ENCODE peak calls at places on chromosomes 7 and 10, in nine cellular contexts. One of them, this sample, is unnamed.

GRCh38 chr10:103703941-103704919 is 151.1 kb downstream of the SH3PXD2A start:
- DNase-seq in caudate nucleus: no peak
- DNase-seq in SK-MEL-5: no peak
- DNase-seq in kidney epithelial cell: no peak
- DNase-seq in KBM-7: no peak
- DNase-seq in GM19239: no peak
- DNase-seq in GM23338: no peak
- DNase-seq in GM12864: no peak
- DNase-seq in mesothelial cell of epicardium: no peak
- DNase-seq in this sample: no peak

GRCh38 chr7:70092314-70093303 is 494.3 kb downstream of the AUTS2 start:
- DNase-seq in caudate nucleus: no peak
- DNase-seq in KBM-7: no peak
- DNase-seq in GM23338: no peak
- DNase-seq in GM12864: no peak
- DNase-seq in GM19239: no peak
- DNase-seq in SK-MEL-5: no peak
- DNase-seq in kidney epithelial cell: no peak
- DNase-seq in mesothelial cell of epicardium: peak
- DNase-seq in this sample: no peak

GRCh38 chr10:102065561-102066420 is 642 bp downstream of the HPS6 start:
- DNase-seq in GM12864: no peak
- DNase-seq in caudate nucleus: no peak
- DNase-seq in KBM-7: no peak
- DNase-seq in SK-MEL-5: peak
- DNase-seq in kidney epithelial cell: no peak
- DNase-seq in GM19239: peak
- DNase-seq in mesothelial cell of epicardium: peak
- DNase-seq in GM23338: peak
- DNase-seq in this sample: no peak

GRCh38 chr7:128869138-128869943 is 6.7 kb downstream of the ATP6V1F start:
- DNase-seq in KBM-7: peak
- DNase-seq in SK-MEL-5: no peak
- DNase-seq in mesothelial cell of epicardium: peak
- DNase-seq in GM19239: peak
- DNase-seq in caudate nucleus: no peak
- DNase-seq in GM12864: no peak
- DNase-seq in GM23338: peak
- DNase-seq in kidney epithelial cell: no peak
- DNase-seq in this sample: no peak

GRCh38 chr7:27213904-27214586 is 14.2 kb upstream of the HOXA13 start:
- DNase-seq in GM12864: no peak
- DNase-seq in GM19239: no peak
- DNase-seq in GM23338: no peak
- DNase-seq in caudate nucleus: no peak
- DNase-seq in KBM-7: no peak
- DNase-seq in mesothelial cell of epicardium: no peak
- DNase-seq in SK-MEL-5: no peak
- DNase-seq in kidney epithelial cell: no peak
- DNase-seq in this sample: no peak

GRCh38 chr10:18332048-18332447 is 191.8 kb downstream of the CACNB2 start:
- DNase-seq in SK-MEL-5: no peak
- DNase-seq in KBM-7: no peak
- DNase-seq in GM12864: no peak
- DNase-seq in kidney epithelial cell: no peak
- DNase-seq in GM19239: no peak
- DNase-seq in mesothelial cell of epicardium: no peak
- DNase-seq in GM23338: no peak
- DNase-seq in caudate nucleus: no peak
- DNase-seq in this sample: no peak

GRCh38 chr7:86947956-86948355 is 111.5 kb downstream of the ELAPOR2 start:
- DNase-seq in mesothelial cell of epicardium: no peak
- DNase-seq in GM12864: no peak
- DNase-seq in GM23338: peak
- DNase-seq in SK-MEL-5: no peak
- DNase-seq in KBM-7: no peak
- DNase-seq in GM19239: no peak
- DNase-seq in kidney epithelial cell: no peak
- DNase-seq in caudate nucleus: no peak
- DNase-seq in this sample: no peak

GRCh38 chr10:116947838-116948529 is 57.0 kb downstream of the SHTN1 start:
- DNase-seq in kidney epithelial cell: peak
- DNase-seq in mesothelial cell of epicardium: no peak
- DNase-seq in GM23338: peak
- DNase-seq in KBM-7: no peak
- DNase-seq in caudate nucleus: no peak
- DNase-seq in GM19239: no peak
- DNase-seq in SK-MEL-5: peak
- DNase-seq in GM12864: no peak
- DNase-seq in this sample: no peak

GRCh38 chr10:121373411-121373810 is 224.8 kb downstream of the FGFR2 start:
- DNase-seq in GM19239: no peak
- DNase-seq in KBM-7: no peak
- DNase-seq in GM23338: no peak
- DNase-seq in kidney epithelial cell: no peak
- DNase-seq in mesothelial cell of epicardium: no peak
- DNase-seq in GM12864: no peak
- DNase-seq in caudate nucleus: no peak
- DNase-seq in SK-MEL-5: no peak
- DNase-seq in this sample: no peak

GRCh38 chr10:3119796-3120459 is 52.6 kb downstream of the PFKP start:
- DNase-seq in mesothelial cell of epicardium: no peak
- DNase-seq in GM23338: peak
- DNase-seq in GM12864: no peak
- DNase-seq in kidney epithelial cell: no peak
- DNase-seq in GM19239: no peak
- DNase-seq in caudate nucleus: no peak
- DNase-seq in SK-MEL-5: peak
- DNase-seq in KBM-7: no peak
- DNase-seq in this sample: no peak

GRCh38 chr10:93454146-93454545 is 28.0 kb downstream of the MYOF start:
- DNase-seq in GM23338: no peak
- DNase-seq in SK-MEL-5: no peak
- DNase-seq in GM12864: no peak
- DNase-seq in caudate nucleus: no peak
- DNase-seq in mesothelial cell of epicardium: no peak
- DNase-seq in kidney epithelial cell: no peak
- DNase-seq in KBM-7: no peak
- DNase-seq in GM19239: no peak
- DNase-seq in this sample: no peak

GRCh38 chr7:1961776-1962276 is 270.9 kb downstream of the MAD1L1 start:
- DNase-seq in GM23338: no peak
- DNase-seq in GM19239: no peak
- DNase-seq in KBM-7: peak
- DNase-seq in GM12864: peak
- DNase-seq in kidney epithelial cell: peak
- DNase-seq in mesothelial cell of epicardium: no peak
- DNase-seq in SK-MEL-5: no peak
- DNase-seq in caudate nucleus: no peak
- DNase-seq in this sample: no peak

GRCh38 chr10:132420469-132421376 is 23.7 kb downstream of the PWWP2B start:
- DNase-seq in SK-MEL-5: no peak
- DNase-seq in GM12864: no peak
- DNase-seq in GM19239: no peak
- DNase-seq in kidney epithelial cell: no peak
- DNase-seq in GM23338: no peak
- DNase-seq in caudate nucleus: no peak
- DNase-seq in mesothelial cell of epicardium: no peak
- DNase-seq in KBM-7: peak
- DNase-seq in this sample: no peak

GRCh38 chr7:7104314-7104698 is 78.0 kb upstream of the C1GALT1 start:
- DNase-seq in GM19239: no peak
- DNase-seq in kidney epithelial cell: no peak
- DNase-seq in GM23338: no peak
- DNase-seq in mesothelial cell of epicardium: no peak
- DNase-seq in SK-MEL-5: no peak
- DNase-seq in GM12864: no peak
- DNase-seq in KBM-7: no peak
- DNase-seq in caudate nucleus: no peak
- DNase-seq in this sample: no peak

GRCh38 chr10:96614515-96614914 is 27.7 kb upstream of the TM9SF3 start:
- DNase-seq in mesothelial cell of epicardium: no peak
- DNase-seq in GM23338: no peak
- DNase-seq in GM12864: no peak
- DNase-seq in KBM-7: no peak
- DNase-seq in SK-MEL-5: no peak
- DNase-seq in kidney epithelial cell: peak
- DNase-seq in GM19239: no peak
- DNase-seq in caudate nucleus: no peak
- DNase-seq in this sample: no peak

GRCh38 chr7:913736-914520 is 37.6 kb downstream of the GET4 start:
- DNase-seq in SK-MEL-5: no peak
- DNase-seq in GM19239: no peak
- DNase-seq in GM23338: no peak
- DNase-seq in KBM-7: no peak
- DNase-seq in mesothelial cell of epicardium: no peak
- DNase-seq in kidney epithelial cell: no peak
- DNase-seq in caudate nucleus: peak
- DNase-seq in GM12864: no peak
- DNase-seq in this sample: no peak

GRCh38 chr10:969473-970150 is 18.6 kb upstream of the GTPBP4 start:
- DNase-seq in KBM-7: no peak
- DNase-seq in caudate nucleus: no peak
- DNase-seq in kidney epithelial cell: no peak
- DNase-seq in GM12864: no peak
- DNase-seq in SK-MEL-5: no peak
- DNase-seq in GM19239: no peak
- DNase-seq in GM23338: peak
- DNase-seq in mesothelial cell of epicardium: no peak
- DNase-seq in this sample: no peak

GRCh38 chr10:129756912-129757861 is 206.9 kb downstream of the EBF3 start:
- DNase-seq in GM12864: no peak
- DNase-seq in caudate nucleus: no peak
- DNase-seq in KBM-7: peak
- DNase-seq in kidney epithelial cell: no peak
- DNase-seq in mesothelial cell of epicardium: peak
- DNase-seq in GM19239: no peak
- DNase-seq in SK-MEL-5: no peak
- DNase-seq in GM23338: no peak
- DNase-seq in this sample: peak

GRCh38 chr7:154914580-154915380 is 88.1 kb downstream of the PAXIP1 start:
- DNase-seq in kidney epithelial cell: no peak
- DNase-seq in KBM-7: no peak
- DNase-seq in GM23338: peak
- DNase-seq in GM12864: no peak
- DNase-seq in SK-MEL-5: no peak
- DNase-seq in GM19239: no peak
- DNase-seq in mesothelial cell of epicardium: no peak
- DNase-seq in caudate nucleus: no peak
- DNase-seq in this sample: no peak

GRCh38 chr7:11193131-11193867 is 219.6 kb downstream of the PHF14 start:
- DNase-seq in GM19239: no peak
- DNase-seq in caudate nucleus: no peak
- DNase-seq in GM23338: peak
- DNase-seq in SK-MEL-5: no peak
- DNase-seq in KBM-7: no peak
- DNase-seq in GM12864: no peak
- DNase-seq in kidney epithelial cell: no peak
- DNase-seq in mesothelial cell of epicardium: peak
- DNase-seq in this sample: peak

GRCh38 chr7:122310119-122311021 is 5.8 kb upstream of the FEZF1 start:
- DNase-seq in GM23338: peak
- DNase-seq in KBM-7: peak
- DNase-seq in mesothelial cell of epicardium: no peak
- DNase-seq in GM19239: no peak
- DNase-seq in caudate nucleus: no peak
- DNase-seq in GM12864: no peak
- DNase-seq in SK-MEL-5: no peak
- DNase-seq in kidney epithelial cell: no peak
- DNase-seq in this sample: no peak

GRCh38 chr10:110426294-110427153 is 71.2 kb upstream of the DUSP5 start:
- DNase-seq in KBM-7: no peak
- DNase-seq in GM12864: no peak
- DNase-seq in kidney epithelial cell: no peak
- DNase-seq in caudate nucleus: no peak
- DNase-seq in GM19239: no peak
- DNase-seq in mesothelial cell of epicardium: no peak
- DNase-seq in SK-MEL-5: no peak
- DNase-seq in GM23338: no peak
- DNase-seq in this sample: no peak

GRCh38 chr7:135512135-135512887 is 2.4 kb upstream of the CNOT4 start:
- DNase-seq in caudate nucleus: no peak
- DNase-seq in kidney epithelial cell: no peak
- DNase-seq in KBM-7: peak
- DNase-seq in GM12864: peak
- DNase-seq in GM23338: peak
- DNase-seq in GM19239: peak
- DNase-seq in mesothelial cell of epicardium: no peak
- DNase-seq in SK-MEL-5: peak
- DNase-seq in this sample: peak

GRCh38 chr10:104327745-104328635 is 10.3 kb downstream of the ITPRIP start:
- DNase-seq in SK-MEL-5: no peak
- DNase-seq in caudate nucleus: no peak
- DNase-seq in mesothelial cell of epicardium: no peak
- DNase-seq in GM19239: no peak
- DNase-seq in kidney epithelial cell: no peak
- DNase-seq in GM23338: peak
- DNase-seq in GM12864: no peak
- DNase-seq in KBM-7: peak
- DNase-seq in this sample: no peak

GRCh38 chr10:26729395-26729794 is 31.9 kb downstream of the PDSS1 start:
- DNase-seq in SK-MEL-5: no peak
- DNase-seq in KBM-7: no peak
- DNase-seq in mesothelial cell of epicardium: no peak
- DNase-seq in caudate nucleus: no peak
- DNase-seq in GM19239: no peak
- DNase-seq in kidney epithelial cell: no peak
- DNase-seq in GM12864: no peak
- DNase-seq in GM23338: no peak
- DNase-seq in this sample: no peak

GRCh38 chr10:6037975-6038624 is 24.1 kb downstream of the IL2RA start:
- DNase-seq in KBM-7: no peak
- DNase-seq in GM23338: no peak
- DNase-seq in GM12864: no peak
- DNase-seq in kidney epithelial cell: no peak
- DNase-seq in SK-MEL-5: no peak
- DNase-seq in mesothelial cell of epicardium: no peak
- DNase-seq in caudate nucleus: no peak
- DNase-seq in GM19239: no peak
- DNase-seq in this sample: no peak

GRCh38 chr7:24216576-24217116 is 67.3 kb upstream of the NPY start:
- DNase-seq in kidney epithelial cell: no peak
- DNase-seq in KBM-7: no peak
- DNase-seq in mesothelial cell of epicardium: no peak
- DNase-seq in SK-MEL-5: no peak
- DNase-seq in GM23338: no peak
- DNase-seq in caudate nucleus: no peak
- DNase-seq in GM12864: no peak
- DNase-seq in GM19239: no peak
- DNase-seq in this sample: no peak

GRCh38 chr10:122207596-122207995 is 63.5 kb upstream of the BTBD16 start:
- DNase-seq in kidney epithelial cell: no peak
- DNase-seq in SK-MEL-5: no peak
- DNase-seq in mesothelial cell of epicardium: no peak
- DNase-seq in GM23338: no peak
- DNase-seq in GM19239: no peak
- DNase-seq in KBM-7: peak
- DNase-seq in caudate nucleus: no peak
- DNase-seq in GM12864: no peak
- DNase-seq in this sample: no peak

GRCh38 chr7:107751113-107751512 is 7.2 kb downstream of the CBLL1 start:
- DNase-seq in kidney epithelial cell: no peak
- DNase-seq in GM23338: peak
- DNase-seq in KBM-7: no peak
- DNase-seq in GM12864: no peak
- DNase-seq in caudate nucleus: no peak
- DNase-seq in SK-MEL-5: no peak
- DNase-seq in mesothelial cell of epicardium: no peak
- DNase-seq in GM19239: no peak
- DNase-seq in this sample: no peak

GRCh38 chr7:10429516-10429915 is 544.2 kb upstream of the PHF14 start:
- DNase-seq in mesothelial cell of epicardium: no peak
- DNase-seq in kidney epithelial cell: no peak
- DNase-seq in KBM-7: no peak
- DNase-seq in caudate nucleus: no peak
- DNase-seq in GM19239: no peak
- DNase-seq in GM12864: no peak
- DNase-seq in GM23338: peak
- DNase-seq in SK-MEL-5: no peak
- DNase-seq in this sample: no peak

GRCh38 chr10:131691481-131692090 is 209.2 kb upstream of the PPP2R2D start:
- DNase-seq in GM19239: no peak
- DNase-seq in caudate nucleus: no peak
- DNase-seq in GM23338: no peak
- DNase-seq in SK-MEL-5: no peak
- DNase-seq in kidney epithelial cell: no peak
- DNase-seq in KBM-7: no peak
- DNase-seq in GM12864: no peak
- DNase-seq in mesothelial cell of epicardium: no peak
- DNase-seq in this sample: no peak